ENCODE peak calls at places on chromosome 17, in seven cellular contexts. E is H1, D is mesendoderm, M is H9, I is IMR-90, R is neuronal stem cell, N is trophoblast cell. W is an unnamed sample.

GRCh38 chr17:40322417-40323315 is 13.7 kb downstream of the RARA start:
- DNase-seq in E (no peak), D (peak; percentile 90), M (peak; percentile 65), I (peak; percentile 81), R (no peak), N (no peak), W (peak; percentile 97)

GRCh38 chr17:48618366-48618896 is 3.3 kb upstream of the HOXB8 start:
- DNase-seq in E (peak; percentile 95), D (peak; percentile 86), M (peak; percentile 93), I (peak; percentile 79), R (peak; percentile 87), N (peak; percentile 84), W (peak; percentile 94)

GRCh38 chr17:46771601-46772012 is 46.9 kb downstream of the WNT3 start:
- DNase-seq in E (no peak), D (peak; percentile 66), M (peak; percentile 72), I (no peak), R (peak; percentile 58), N (no peak), W (peak; percentile 28)

GRCh38 chr17:62755139-62755851 is 52.8 kb downstream of the MARCHF10 start:
- DNase-seq in E (no peak), D (peak; percentile 40), M (peak; percentile 60), I (peak; percentile 20), R (no peak), N (no peak), W (no peak)

GRCh38 chr17:34709108-34709779 is 129.9 kb downstream of the TMEM132E start:
- DNase-seq in E (no peak), D (no peak), M (peak; percentile 17), I (no peak), R (no peak), N (no peak), W (no peak)

GRCh38 chr17:34300652-34301390 is 15.3 kb downstream of the CCL11 start:
- DNase-seq in E (no peak), D (no peak), M (no peak), I (peak; percentile 81), R (no peak), N (peak; percentile 49), W (peak; percentile 33)

GRCh38 chr17:82647593-82648164 is 565 bp downstream of the WDR45B start:
- DNase-seq in E (no peak), D (peak; percentile 16), M (no peak), I (no peak), R (peak; percentile 23), N (peak; percentile 8), W (peak; percentile 70)

GRCh38 chr17:79711715-79712305 is 18.9 kb upstream of the ENPP7 start:
- DNase-seq in E (no peak), D (no peak), M (peak; percentile 75), I (no peak), R (no peak), N (no peak), W (no peak)

GRCh38 chr17:64773836-64774761 is 112.0 kb upstream of the SMURF2 start:
- DNase-seq in E (peak; percentile 93), D (peak; percentile 96), M (peak; percentile 97), I (peak; percentile 75), R (no peak), N (no peak), W (peak; percentile 85)

GRCh38 chr17:2050246-2050866 is 4.5 kb upstream of the HIC1 start:
- DNase-seq in E (peak; percentile 77), D (peak; percentile 77), M (peak; percentile 72), I (peak; percentile 73), R (peak; percentile 76), N (peak; percentile 59), W (peak; percentile 78)
- H2BK120ac ChIP-seq in E (no peak overlapping the region), D (no peak overlapping the region), M (no peak overlapping the region), I (no peak overlapping the region), R (no peak overlapping the region), N (no peak overlapping the region), W (peak overlapping the region; percentile 19)

GRCh38 chr17:80908776-80909175 is 82.9 kb upstream of the CHMP6 start:
- DNase-seq in E (no peak), D (no peak), M (no peak), I (no peak), R (no peak), N (no peak), W (no peak)

GRCh38 chr17:80912451-80912850 is 79.2 kb upstream of the CHMP6 start:
- DNase-seq in E (no peak), D (no peak), M (no peak), I (no peak), R (no peak), N (no peak), W (no peak)

GRCh38 chr17:80909635-80910034 is 82.0 kb upstream of the CHMP6 start:
- DNase-seq in E (no peak), D (no peak), M (no peak), I (no peak), R (no peak), N (no peak), W (no peak)

GRCh38 chr17:80908206-80908605 is 83.4 kb upstream of the CHMP6 start:
- DNase-seq in E (no peak), D (no peak), M (no peak), I (no peak), R (no peak), N (no peak), W (no peak)

DNA sequence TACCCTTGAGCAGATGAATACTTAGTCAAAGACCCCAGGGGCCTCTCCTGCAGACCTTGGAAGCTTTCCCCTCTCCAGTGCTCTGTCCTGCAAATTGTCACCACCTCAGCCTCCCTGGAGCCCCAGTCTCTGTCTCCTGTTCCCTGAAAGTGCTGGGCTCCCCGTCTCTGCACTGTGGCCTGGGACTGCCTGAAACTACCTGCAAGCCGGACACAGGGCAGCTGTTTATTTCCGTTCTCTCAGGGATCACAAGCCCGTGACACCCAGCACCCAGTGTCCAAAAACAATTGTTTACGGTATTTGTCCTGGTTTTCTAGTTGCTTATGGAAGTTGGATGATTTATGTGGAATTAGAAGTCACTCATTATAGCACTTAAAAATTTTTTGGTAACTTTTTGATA is 81.6 kb upstream of the CHMP6 start:
- DNase-seq in E (no peak), D (no peak), M (no peak), I (no peak), R (no peak), N (no peak), W (no peak)
- H2BK120ac ChIP-seq in E (no peak overlapping the region), D (no peak overlapping the region), M (no peak overlapping the region), I (no peak overlapping the region), R (no peak overlapping the region), N (no peak overlapping the region), W (no peak overlapping the region)

DNA sequence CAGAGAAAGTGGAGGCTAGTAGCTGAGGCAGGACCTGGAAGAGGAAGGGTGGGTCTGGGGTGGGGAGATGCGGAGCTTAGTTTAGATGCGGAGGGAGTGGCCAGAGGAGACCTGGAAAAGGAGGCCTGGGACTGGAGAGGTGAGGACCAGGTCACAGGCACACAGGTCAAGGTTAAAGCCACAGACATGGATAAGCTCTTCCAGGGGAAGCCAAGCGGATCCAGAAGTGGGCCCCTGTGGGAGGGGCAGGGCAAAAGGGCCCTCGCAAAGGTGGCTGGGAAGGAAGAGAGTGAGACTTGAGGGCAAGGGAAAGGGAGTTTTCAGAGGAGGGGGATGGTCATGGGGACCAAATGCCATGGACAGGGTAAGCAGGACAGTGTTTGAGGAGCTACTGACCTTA is 13.9 kb upstream of the MLLT6 start:
- DNase-seq in E (no peak), D (no peak), M (peak; percentile 32), I (no peak), R (no peak), N (no peak), W (no peak)
- H2BK120ac ChIP-seq in E (no peak overlapping the region), D (no peak overlapping the region), M (no peak overlapping the region), I (no peak overlapping the region), R (no peak overlapping the region), N (no peak overlapping the region), W (no peak overlapping the region)

GRCh38 chr17:68821860-68822693 is 133.1 kb downstream of the ABCA8 start:
- DNase-seq in E (no peak), D (no peak), M (no peak), I (peak; percentile 94), R (no peak), N (no peak), W (peak; percentile 88)

GRCh38 chr17:68820825-68821481 is 134.2 kb downstream of the ABCA8 start:
- DNase-seq in E (no peak), D (peak; percentile 52), M (no peak), I (no peak), R (no peak), N (no peak), W (peak; percentile 59)

GRCh38 chr17:68822752-68823289 is 132.4 kb downstream of the ABCA8 start:
- DNase-seq in E (no peak), D (no peak), M (no peak), I (no peak), R (no peak), N (no peak), W (no peak)

GRCh38 chr17:68820476-68820824 is 134.7 kb downstream of the ABCA8 start:
- DNase-seq in E (no peak), D (no peak), M (no peak), I (no peak), R (no peak), N (no peak), W (peak; percentile 34)

GRCh38 chr17:68824707-68825106 is 130.5 kb downstream of the ABCA8 start:
- DNase-seq in E (no peak), D (no peak), M (no peak), I (no peak), R (no peak), N (no peak), W (no peak)
- H2BK120ac ChIP-seq in E (no peak overlapping the region), D (no peak overlapping the region), M (no peak overlapping the region), I (no peak overlapping the region), R (no peak overlapping the region), N (no peak overlapping the region), W (no peak overlapping the region)

GRCh38 chr17:55731586-55732250 is 9.1 kb upstream of the TMEM100 start:
- DNase-seq in E (no peak), D (peak; percentile 57), M (peak; percentile 38), I (peak; percentile 36), R (no peak), N (no peak), W (peak; percentile 77)

GRCh38 chr17:55737976-55738501 is 12.8 kb upstream of the PCTP start:
- DNase-seq in E (no peak), D (no peak), M (no peak), I (no peak), R (no peak), N (no peak), W (no peak)

GRCh38 chr17:55740515-55741352 is 10.1 kb upstream of the PCTP start:
- DNase-seq in E (no peak), D (no peak), M (no peak), I (no peak), R (no peak), N (no peak), W (no peak)

GRCh38 chr17:55734128-55734781 is 11.6 kb upstream of the TMEM100 start:
- DNase-seq in E (no peak), D (peak; percentile 40), M (peak; percentile 39), I (peak; percentile 66), R (no peak), N (no peak), W (peak; percentile 51)

DNA sequence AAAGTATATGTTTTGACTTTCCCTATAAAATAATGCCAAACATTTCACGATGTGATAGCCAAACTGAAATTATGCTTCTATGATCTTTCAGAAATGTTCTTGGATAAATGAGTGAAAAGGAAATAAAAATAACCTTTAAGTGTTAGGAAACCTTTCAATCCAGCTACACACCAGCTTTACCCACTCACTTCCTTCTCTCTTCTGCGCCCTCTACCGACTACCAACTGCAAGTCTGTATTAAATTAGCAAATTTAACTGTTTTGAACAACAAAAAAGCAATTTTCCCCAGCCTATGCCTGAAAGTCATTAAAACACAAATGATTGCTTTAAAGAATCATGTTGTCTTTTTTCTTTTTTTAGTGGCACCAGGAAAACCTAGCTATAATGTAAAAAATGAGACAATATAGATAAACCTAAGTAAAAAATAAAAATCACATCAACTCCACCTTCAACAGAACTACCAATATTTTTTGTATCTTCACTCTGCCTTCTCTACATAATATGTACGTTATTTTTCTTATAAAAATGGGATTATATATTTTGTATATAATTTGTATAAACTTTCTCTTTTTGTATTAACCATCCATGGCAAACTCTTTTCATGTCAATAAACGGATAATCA is 13.2 kb upstream of the TMEM100 start:
- DNase-seq in E (no peak), D (peak; percentile 59), M (no peak), I (peak; percentile 62), R (no peak), N (no peak), W (peak; percentile 76)
- H2BK120ac ChIP-seq in E (no peak overlapping the region), D (no peak overlapping the region), M (no peak overlapping the region), I (no peak overlapping the region), R (no peak overlapping the region), N (no peak overlapping the region), W (no peak overlapping the region)